ENCODE peak calls at places on chromosomes 6 and 20, in nine cellular contexts. V is NCI-H1105 treated with DMSO at 0.1 percent for 48 hours, J is brain microvascular endothelial cell, F is GM10248, X is fibroblast of lung, W is sciatic nerve, G is Calu3, U is foreskin fibroblast, E is lower leg skin. Q is an unnamed sample.

GRCh38 chr6:149077208-149077607 is 240.3 kb upstream of the TAB2 start:
- DNase-seq in F (no peak), V (no peak), G (no peak), W (no peak), J (peak), U (no peak), X (no peak), E (no peak), Q (no peak)

GRCh38 chr6:11653028-11653583 is 115.6 kb downstream of the TMEM170B start:
- DNase-seq in J (peak), E (no peak), F (peak), W (no peak), X (peak), G (peak), V (no peak), U (peak), Q (no peak)

GRCh38 chr6:135291288-135292116 is 110.4 kb downstream of the MYB start:
- DNase-seq in X (no peak), J (peak), V (no peak), E (no peak), F (no peak), G (no peak), W (no peak), U (peak), Q (no peak)

GRCh38 chr20:49323622-49324238 is 45.9 kb upstream of the ZNFX1 start:
- DNase-seq in U (peak), V (peak), G (peak), W (no peak), E (no peak), J (peak), X (peak), F (peak), Q (no peak)

GRCh38 chr6:67630146-67630545 is 1004.9 kb upstream of the ADGRB3 start:
- DNase-seq in E (no peak), J (peak), F (no peak), X (peak), W (no peak), G (no peak), V (no peak), U (peak), Q (no peak)

GRCh38 chr6:5728726-5729434 is 277.8 kb downstream of the NRN1 start:
- DNase-seq in G (no peak), F (no peak), J (no peak), X (no peak), V (peak), U (peak), W (no peak), E (peak), Q (no peak)

GRCh38 chr6:46510656-46511055 is 19.4 kb upstream of the RCAN2 start:
- DNase-seq in F (no peak), X (peak), E (no peak), U (peak), V (no peak), W (peak), G (no peak), J (peak), Q (no peak)

GRCh38 chr6:88730602-88731001 is 232.8 kb downstream of the RNGTT start:
- DNase-seq in W (no peak), V (no peak), E (no peak), F (no peak), X (no peak), G (no peak), J (peak), U (peak), Q (no peak)

GRCh38 chr6:38404900-38405556 is 234.7 kb downstream of the BTBD9 start:
- DNase-seq in J (no peak), X (peak), V (no peak), E (no peak), F (no peak), U (peak), G (peak), W (no peak), Q (no peak)

Q was measured in heart right ventricle.